ENCODE peak calls at places on chromosomes 4 and X, in nine cellular contexts. One of them, this sample, is unnamed.

GRCh38 chr4:101597204-101597603 is 193.3 kb upstream of the BANK1 start:
- DNase-seq in amniotic stem cell: no peak
- DNase-seq in CD4-positive, alpha-beta T cell: no peak
- DNase-seq in activated CD4-positive, alpha-beta memory T cell treated with anti-CD3 and anti-CD28 coated beads for 36 hours: peak
- DNase-seq in HT-29: peak
- DNase-seq in activated CD4-positive, alpha-beta T cell treated with anti-CD3 and anti-CD28 coated beads, Interleukin-2, amount 50 U/mL, for 1 hour: peak
- DNase-seq in NT2/D1: no peak
- DNase-seq in stimulated activated CD4-positive, alpha-beta T cell treated with anti-CD3 and anti-CD28 coated beads, Interleukin-1b, Interleukin-23, amount 100 ng/mL, for 4 hours: peak
- DNase-seq in mesothelial cell of epicardium: no peak
- DNase-seq in this sample: no peak

GRCh38 chrX:73647212-73647611 is 84.2 kb downstream of the CHIC1 start:
- DNase-seq in activated CD4-positive, alpha-beta memory T cell treated with anti-CD3 and anti-CD28 coated beads for 36 hours: no peak
- DNase-seq in CD4-positive, alpha-beta T cell: no peak
- DNase-seq in activated CD4-positive, alpha-beta T cell treated with anti-CD3 and anti-CD28 coated beads, Interleukin-2, amount 50 U/mL, for 1 hour: no peak
- DNase-seq in HT-29: no peak
- DNase-seq in mesothelial cell of epicardium: no peak
- DNase-seq in amniotic stem cell: no peak
- DNase-seq in NT2/D1: no peak
- DNase-seq in stimulated activated CD4-positive, alpha-beta T cell treated with anti-CD3 and anti-CD28 coated beads, Interleukin-1b, Interleukin-23, amount 100 ng/mL, for 4 hours: no peak
- DNase-seq in this sample: no peak

GRCh38 chr4:85807247-85807915 is 332.4 kb downstream of the ARHGAP24 start:
- DNase-seq in activated CD4-positive, alpha-beta memory T cell treated with anti-CD3 and anti-CD28 coated beads for 36 hours: no peak
- DNase-seq in amniotic stem cell: no peak
- DNase-seq in activated CD4-positive, alpha-beta T cell treated with anti-CD3 and anti-CD28 coated beads, Interleukin-2, amount 50 U/mL, for 1 hour: no peak
- DNase-seq in mesothelial cell of epicardium: no peak
- DNase-seq in stimulated activated CD4-positive, alpha-beta T cell treated with anti-CD3 and anti-CD28 coated beads, Interleukin-1b, Interleukin-23, amount 100 ng/mL, for 4 hours: no peak
- DNase-seq in CD4-positive, alpha-beta T cell: no peak
- DNase-seq in HT-29: no peak
- DNase-seq in NT2/D1: no peak
- DNase-seq in this sample: no peak

GRCh38 chrX:71632923-71633657 is 14.8 kb upstream of the CXCR3 start:
- DNase-seq in CD4-positive, alpha-beta T cell: no peak
- DNase-seq in amniotic stem cell: no peak
- DNase-seq in mesothelial cell of epicardium: no peak
- DNase-seq in HT-29: no peak
- DNase-seq in NT2/D1: no peak
- DNase-seq in stimulated activated CD4-positive, alpha-beta T cell treated with anti-CD3 and anti-CD28 coated beads, Interleukin-1b, Interleukin-23, amount 100 ng/mL, for 4 hours: no peak
- DNase-seq in activated CD4-positive, alpha-beta T cell treated with anti-CD3 and anti-CD28 coated beads, Interleukin-2, amount 50 U/mL, for 1 hour: no peak
- DNase-seq in activated CD4-positive, alpha-beta memory T cell treated with anti-CD3 and anti-CD28 coated beads for 36 hours: no peak
- DNase-seq in this sample: no peak

GRCh38 chr4:76782837-76783236 is 115.1 kb downstream of the SOWAHB start:
- DNase-seq in amniotic stem cell: peak
- DNase-seq in CD4-positive, alpha-beta T cell: no peak
- DNase-seq in activated CD4-positive, alpha-beta T cell treated with anti-CD3 and anti-CD28 coated beads, Interleukin-2, amount 50 U/mL, for 1 hour: no peak
- DNase-seq in stimulated activated CD4-positive, alpha-beta T cell treated with anti-CD3 and anti-CD28 coated beads, Interleukin-1b, Interleukin-23, amount 100 ng/mL, for 4 hours: no peak
- DNase-seq in NT2/D1: no peak
- DNase-seq in activated CD4-positive, alpha-beta memory T cell treated with anti-CD3 and anti-CD28 coated beads for 36 hours: no peak
- DNase-seq in mesothelial cell of epicardium: no peak
- DNase-seq in HT-29: peak
- DNase-seq in this sample: no peak

GRCh38 chr4:38939150-38939549 is 71.5 kb downstream of the FAM114A1 start:
- DNase-seq in amniotic stem cell: no peak
- DNase-seq in CD4-positive, alpha-beta T cell: no peak
- DNase-seq in mesothelial cell of epicardium: no peak
- DNase-seq in HT-29: no peak
- DNase-seq in activated CD4-positive, alpha-beta memory T cell treated with anti-CD3 and anti-CD28 coated beads for 36 hours: no peak
- DNase-seq in stimulated activated CD4-positive, alpha-beta T cell treated with anti-CD3 and anti-CD28 coated beads, Interleukin-1b, Interleukin-23, amount 100 ng/mL, for 4 hours: no peak
- DNase-seq in NT2/D1: no peak
- DNase-seq in activated CD4-positive, alpha-beta T cell treated with anti-CD3 and anti-CD28 coated beads, Interleukin-2, amount 50 U/mL, for 1 hour: no peak
- DNase-seq in this sample: no peak

GRCh38 chr4:173119818-173120217 is 48.8 kb upstream of the GALNT7 start:
- DNase-seq in amniotic stem cell: no peak
- DNase-seq in stimulated activated CD4-positive, alpha-beta T cell treated with anti-CD3 and anti-CD28 coated beads, Interleukin-1b, Interleukin-23, amount 100 ng/mL, for 4 hours: no peak
- DNase-seq in HT-29: peak
- DNase-seq in activated CD4-positive, alpha-beta T cell treated with anti-CD3 and anti-CD28 coated beads, Interleukin-2, amount 50 U/mL, for 1 hour: no peak
- DNase-seq in mesothelial cell of epicardium: no peak
- DNase-seq in activated CD4-positive, alpha-beta memory T cell treated with anti-CD3 and anti-CD28 coated beads for 36 hours: no peak
- DNase-seq in NT2/D1: no peak
- DNase-seq in CD4-positive, alpha-beta T cell: no peak
- DNase-seq in this sample: no peak

GRCh38 chrX:152072236-152072635 is 66.1 kb downstream of the MAGEA10 start:
- DNase-seq in NT2/D1: no peak
- DNase-seq in mesothelial cell of epicardium: no peak
- DNase-seq in activated CD4-positive, alpha-beta T cell treated with anti-CD3 and anti-CD28 coated beads, Interleukin-2, amount 50 U/mL, for 1 hour: no peak
- DNase-seq in activated CD4-positive, alpha-beta memory T cell treated with anti-CD3 and anti-CD28 coated beads for 36 hours: no peak
- DNase-seq in HT-29: peak
- DNase-seq in stimulated activated CD4-positive, alpha-beta T cell treated with anti-CD3 and anti-CD28 coated beads, Interleukin-1b, Interleukin-23, amount 100 ng/mL, for 4 hours: no peak
- DNase-seq in CD4-positive, alpha-beta T cell: no peak
- DNase-seq in amniotic stem cell: peak
- DNase-seq in this sample: no peak

GRCh38 chrX:15848576-15848975 is 6.0 kb downstream of the AP1S2 start:
- DNase-seq in activated CD4-positive, alpha-beta T cell treated with anti-CD3 and anti-CD28 coated beads, Interleukin-2, amount 50 U/mL, for 1 hour: no peak
- DNase-seq in amniotic stem cell: no peak
- DNase-seq in NT2/D1: no peak
- DNase-seq in mesothelial cell of epicardium: no peak
- DNase-seq in stimulated activated CD4-positive, alpha-beta T cell treated with anti-CD3 and anti-CD28 coated beads, Interleukin-1b, Interleukin-23, amount 100 ng/mL, for 4 hours: no peak
- DNase-seq in activated CD4-positive, alpha-beta memory T cell treated with anti-CD3 and anti-CD28 coated beads for 36 hours: no peak
- DNase-seq in HT-29: no peak
- DNase-seq in CD4-positive, alpha-beta T cell: no peak
- DNase-seq in this sample: no peak

GRCh38 chr4:147714575-147715401 is 17.1 kb upstream of the ARHGAP10 start:
- DNase-seq in NT2/D1: no peak
- DNase-seq in HT-29: no peak
- DNase-seq in activated CD4-positive, alpha-beta memory T cell treated with anti-CD3 and anti-CD28 coated beads for 36 hours: no peak
- DNase-seq in amniotic stem cell: no peak
- DNase-seq in mesothelial cell of epicardium: no peak
- DNase-seq in CD4-positive, alpha-beta T cell: no peak
- DNase-seq in activated CD4-positive, alpha-beta T cell treated with anti-CD3 and anti-CD28 coated beads, Interleukin-2, amount 50 U/mL, for 1 hour: no peak
- DNase-seq in stimulated activated CD4-positive, alpha-beta T cell treated with anti-CD3 and anti-CD28 coated beads, Interleukin-1b, Interleukin-23, amount 100 ng/mL, for 4 hours: no peak
- DNase-seq in this sample: no peak

GRCh38 chrX:72573158-72573511 is 492 bp upstream of the HDAC8 start:
- DNase-seq in amniotic stem cell: no peak
- DNase-seq in NT2/D1: no peak
- DNase-seq in activated CD4-positive, alpha-beta T cell treated with anti-CD3 and anti-CD28 coated beads, Interleukin-2, amount 50 U/mL, for 1 hour: no peak
- DNase-seq in mesothelial cell of epicardium: no peak
- DNase-seq in stimulated activated CD4-positive, alpha-beta T cell treated with anti-CD3 and anti-CD28 coated beads, Interleukin-1b, Interleukin-23, amount 100 ng/mL, for 4 hours: no peak
- DNase-seq in CD4-positive, alpha-beta T cell: no peak
- DNase-seq in activated CD4-positive, alpha-beta memory T cell treated with anti-CD3 and anti-CD28 coated beads for 36 hours: no peak
- DNase-seq in HT-29: no peak
- DNase-seq in this sample: no peak

GRCh38 chr4:6013564-6013963 is 4.7 kb downstream of the C4orf50 start:
- DNase-seq in activated CD4-positive, alpha-beta T cell treated with anti-CD3 and anti-CD28 coated beads, Interleukin-2, amount 50 U/mL, for 1 hour: no peak
- DNase-seq in CD4-positive, alpha-beta T cell: no peak
- DNase-seq in NT2/D1: no peak
- DNase-seq in stimulated activated CD4-positive, alpha-beta T cell treated with anti-CD3 and anti-CD28 coated beads, Interleukin-1b, Interleukin-23, amount 100 ng/mL, for 4 hours: no peak
- DNase-seq in activated CD4-positive, alpha-beta memory T cell treated with anti-CD3 and anti-CD28 coated beads for 36 hours: no peak
- DNase-seq in amniotic stem cell: no peak
- DNase-seq in HT-29: no peak
- DNase-seq in mesothelial cell of epicardium: no peak
- DNase-seq in this sample: no peak

GRCh38 chr4:17535906-17536305 is 20.9 kb downstream of the CLRN2 start:
- DNase-seq in HT-29: no peak
- DNase-seq in amniotic stem cell: no peak
- DNase-seq in mesothelial cell of epicardium: no peak
- DNase-seq in NT2/D1: no peak
- DNase-seq in activated CD4-positive, alpha-beta T cell treated with anti-CD3 and anti-CD28 coated beads, Interleukin-2, amount 50 U/mL, for 1 hour: no peak
- DNase-seq in CD4-positive, alpha-beta T cell: no peak
- DNase-seq in activated CD4-positive, alpha-beta memory T cell treated with anti-CD3 and anti-CD28 coated beads for 36 hours: no peak
- DNase-seq in stimulated activated CD4-positive, alpha-beta T cell treated with anti-CD3 and anti-CD28 coated beads, Interleukin-1b, Interleukin-23, amount 100 ng/mL, for 4 hours: no peak
- DNase-seq in this sample: no peak

GRCh38 chr4:180999217-180999616 is 1244.0 kb upstream of the TENM3 start:
- DNase-seq in HT-29: no peak
- DNase-seq in activated CD4-positive, alpha-beta memory T cell treated with anti-CD3 and anti-CD28 coated beads for 36 hours: no peak
- DNase-seq in activated CD4-positive, alpha-beta T cell treated with anti-CD3 and anti-CD28 coated beads, Interleukin-2, amount 50 U/mL, for 1 hour: no peak
- DNase-seq in NT2/D1: no peak
- DNase-seq in CD4-positive, alpha-beta T cell: no peak
- DNase-seq in mesothelial cell of epicardium: no peak
- DNase-seq in amniotic stem cell: no peak
- DNase-seq in stimulated activated CD4-positive, alpha-beta T cell treated with anti-CD3 and anti-CD28 coated beads, Interleukin-1b, Interleukin-23, amount 100 ng/mL, for 4 hours: no peak
- DNase-seq in this sample: no peak

GRCh38 chrX:8405631-8406030 is 59.0 kb upstream of the VCX3B start:
- DNase-seq in mesothelial cell of epicardium: no peak
- DNase-seq in activated CD4-positive, alpha-beta T cell treated with anti-CD3 and anti-CD28 coated beads, Interleukin-2, amount 50 U/mL, for 1 hour: no peak
- DNase-seq in stimulated activated CD4-positive, alpha-beta T cell treated with anti-CD3 and anti-CD28 coated beads, Interleukin-1b, Interleukin-23, amount 100 ng/mL, for 4 hours: no peak
- DNase-seq in activated CD4-positive, alpha-beta memory T cell treated with anti-CD3 and anti-CD28 coated beads for 36 hours: no peak
- DNase-seq in HT-29: no peak
- DNase-seq in amniotic stem cell: no peak
- DNase-seq in CD4-positive, alpha-beta T cell: no peak
- DNase-seq in NT2/D1: no peak
- DNase-seq in this sample: no peak

GRCh38 chrX:45140812-45141211 is 59.9 kb downstream of the DIPK2B start:
- DNase-seq in HT-29: no peak
- DNase-seq in mesothelial cell of epicardium: no peak
- DNase-seq in activated CD4-positive, alpha-beta memory T cell treated with anti-CD3 and anti-CD28 coated beads for 36 hours: no peak
- DNase-seq in amniotic stem cell: no peak
- DNase-seq in activated CD4-positive, alpha-beta T cell treated with anti-CD3 and anti-CD28 coated beads, Interleukin-2, amount 50 U/mL, for 1 hour: no peak
- DNase-seq in CD4-positive, alpha-beta T cell: no peak
- DNase-seq in NT2/D1: no peak
- DNase-seq in stimulated activated CD4-positive, alpha-beta T cell treated with anti-CD3 and anti-CD28 coated beads, Interleukin-1b, Interleukin-23, amount 100 ng/mL, for 4 hours: no peak
- DNase-seq in this sample: no peak

GRCh38 chrX:150680974-150681373 is 12.2 kb upstream of the MTMR1 start:
- DNase-seq in CD4-positive, alpha-beta T cell: no peak
- DNase-seq in activated CD4-positive, alpha-beta memory T cell treated with anti-CD3 and anti-CD28 coated beads for 36 hours: peak
- DNase-seq in HT-29: peak
- DNase-seq in NT2/D1: no peak
- DNase-seq in activated CD4-positive, alpha-beta T cell treated with anti-CD3 and anti-CD28 coated beads, Interleukin-2, amount 50 U/mL, for 1 hour: no peak
- DNase-seq in mesothelial cell of epicardium: no peak
- DNase-seq in amniotic stem cell: no peak
- DNase-seq in stimulated activated CD4-positive, alpha-beta T cell treated with anti-CD3 and anti-CD28 coated beads, Interleukin-1b, Interleukin-23, amount 100 ng/mL, for 4 hours: no peak
- DNase-seq in this sample: no peak

GRCh38 chrX:148416142-148416541 is 84.3 kb upstream of the AFF2 start:
- DNase-seq in amniotic stem cell: no peak
- DNase-seq in mesothelial cell of epicardium: no peak
- DNase-seq in stimulated activated CD4-positive, alpha-beta T cell treated with anti-CD3 and anti-CD28 coated beads, Interleukin-1b, Interleukin-23, amount 100 ng/mL, for 4 hours: no peak
- DNase-seq in NT2/D1: no peak
- DNase-seq in CD4-positive, alpha-beta T cell: no peak
- DNase-seq in activated CD4-positive, alpha-beta T cell treated with anti-CD3 and anti-CD28 coated beads, Interleukin-2, amount 50 U/mL, for 1 hour: no peak
- DNase-seq in HT-29: no peak
- DNase-seq in activated CD4-positive, alpha-beta memory T cell treated with anti-CD3 and anti-CD28 coated beads for 36 hours: no peak
- DNase-seq in this sample: no peak

GRCh38 chr4:38151870-38152269 is 191.7 kb downstream of the PTTG2 start:
- DNase-seq in amniotic stem cell: no peak
- DNase-seq in CD4-positive, alpha-beta T cell: no peak
- DNase-seq in activated CD4-positive, alpha-beta T cell treated with anti-CD3 and anti-CD28 coated beads, Interleukin-2, amount 50 U/mL, for 1 hour: no peak
- DNase-seq in mesothelial cell of epicardium: no peak
- DNase-seq in HT-29: no peak
- DNase-seq in NT2/D1: no peak
- DNase-seq in stimulated activated CD4-positive, alpha-beta T cell treated with anti-CD3 and anti-CD28 coated beads, Interleukin-1b, Interleukin-23, amount 100 ng/mL, for 4 hours: no peak
- DNase-seq in activated CD4-positive, alpha-beta memory T cell treated with anti-CD3 and anti-CD28 coated beads for 36 hours: no peak
- DNase-seq in this sample: no peak

GRCh38 chrX:53086464-53086863 is 4.3 kb downstream of the TSPYL2 start:
- DNase-seq in activated CD4-positive, alpha-beta T cell treated with anti-CD3 and anti-CD28 coated beads, Interleukin-2, amount 50 U/mL, for 1 hour: no peak
- DNase-seq in mesothelial cell of epicardium: no peak
- DNase-seq in HT-29: no peak
- DNase-seq in NT2/D1: no peak
- DNase-seq in stimulated activated CD4-positive, alpha-beta T cell treated with anti-CD3 and anti-CD28 coated beads, Interleukin-1b, Interleukin-23, amount 100 ng/mL, for 4 hours: no peak
- DNase-seq in activated CD4-positive, alpha-beta memory T cell treated with anti-CD3 and anti-CD28 coated beads for 36 hours: no peak
- DNase-seq in CD4-positive, alpha-beta T cell: no peak
- DNase-seq in amniotic stem cell: no peak
- DNase-seq in this sample: no peak

GRCh38 chr4:15130441-15130840 is 128.2 kb downstream of the CPEB2 start:
- DNase-seq in NT2/D1: no peak
- DNase-seq in amniotic stem cell: no peak
- DNase-seq in activated CD4-positive, alpha-beta memory T cell treated with anti-CD3 and anti-CD28 coated beads for 36 hours: no peak
- DNase-seq in HT-29: no peak
- DNase-seq in activated CD4-positive, alpha-beta T cell treated with anti-CD3 and anti-CD28 coated beads, Interleukin-2, amount 50 U/mL, for 1 hour: no peak
- DNase-seq in stimulated activated CD4-positive, alpha-beta T cell treated with anti-CD3 and anti-CD28 coated beads, Interleukin-1b, Interleukin-23, amount 100 ng/mL, for 4 hours: no peak
- DNase-seq in mesothelial cell of epicardium: no peak
- DNase-seq in CD4-positive, alpha-beta T cell: no peak
- DNase-seq in this sample: no peak

GRCh38 chrX:135410861-135411627 is 10.7 kb upstream of the SMIM10L2A start:
- DNase-seq in activated CD4-positive, alpha-beta T cell treated with anti-CD3 and anti-CD28 coated beads, Interleukin-2, amount 50 U/mL, for 1 hour: no peak
- DNase-seq in mesothelial cell of epicardium: no peak
- DNase-seq in CD4-positive, alpha-beta T cell: no peak
- DNase-seq in activated CD4-positive, alpha-beta memory T cell treated with anti-CD3 and anti-CD28 coated beads for 36 hours: no peak
- DNase-seq in stimulated activated CD4-positive, alpha-beta T cell treated with anti-CD3 and anti-CD28 coated beads, Interleukin-1b, Interleukin-23, amount 100 ng/mL, for 4 hours: no peak
- DNase-seq in NT2/D1: no peak
- DNase-seq in HT-29: no peak
- DNase-seq in amniotic stem cell: no peak
- DNase-seq in this sample: no peak

GRCh38 chrX:33726281-33727160 is 405.6 kb downstream of the FAM47A start:
- DNase-seq in stimulated activated CD4-positive, alpha-beta T cell treated with anti-CD3 and anti-CD28 coated beads, Interleukin-1b, Interleukin-23, amount 100 ng/mL, for 4 hours: no peak
- DNase-seq in activated CD4-positive, alpha-beta T cell treated with anti-CD3 and anti-CD28 coated beads, Interleukin-2, amount 50 U/mL, for 1 hour: no peak
- DNase-seq in activated CD4-positive, alpha-beta memory T cell treated with anti-CD3 and anti-CD28 coated beads for 36 hours: no peak
- DNase-seq in HT-29: no peak
- DNase-seq in CD4-positive, alpha-beta T cell: no peak
- DNase-seq in mesothelial cell of epicardium: peak
- DNase-seq in NT2/D1: no peak
- DNase-seq in amniotic stem cell: no peak
- DNase-seq in this sample: no peak

GRCh38 chrX:40867352-40867751 is 132.0 kb upstream of the MED14 start:
- DNase-seq in stimulated activated CD4-positive, alpha-beta T cell treated with anti-CD3 and anti-CD28 coated beads, Interleukin-1b, Interleukin-23, amount 100 ng/mL, for 4 hours: no peak
- DNase-seq in mesothelial cell of epicardium: no peak
- DNase-seq in NT2/D1: no peak
- DNase-seq in activated CD4-positive, alpha-beta memory T cell treated with anti-CD3 and anti-CD28 coated beads for 36 hours: no peak
- DNase-seq in activated CD4-positive, alpha-beta T cell treated with anti-CD3 and anti-CD28 coated beads, Interleukin-2, amount 50 U/mL, for 1 hour: no peak
- DNase-seq in amniotic stem cell: no peak
- DNase-seq in CD4-positive, alpha-beta T cell: no peak
- DNase-seq in HT-29: no peak
- DNase-seq in this sample: no peak

This sample was measured in neuronal stem cell.